ENCODE peak calls at places on chromosomes 4 and X, in five cellular contexts. B, U, L, H and E are unnamed samples.

GRCh38 chrX:15749642-15750610 is 11.9 kb downstream of the CA5B start:
- DNase-seq in H (no peak), B (no peak), L (no peak), U (peak; percentile 31), E (peak; percentile 12)

GRCh38 chr4:37876156-37876555 is 14.7 kb upstream of the TBC1D1 start:
- DNase-seq in L (no peak), H (no peak), U (no peak), B (no peak), E (no peak)

GRCh38 chr4:53541577-53542206 is 49.6 kb downstream of the LNX1 start:
- DNase-seq in L (no peak), H (peak; percentile 17), U (no peak), B (peak; percentile 75), E (no peak)

GRCh38 chr4:113446019-113446418 is 315.5 kb downstream of the CAMK2D start:
- DNase-seq in H (no peak), L (no peak), U (no peak), B (peak; percentile 98), E (no peak)

GRCh38 chr4:121721700-121722099 is 24.9 kb upstream of the ANXA5 start:
- DNase-seq in L (no peak), U (no peak), H (no peak), B (no peak), E (no peak)

GRCh38 chr4:55393461-55394320 is 2.1 kb upstream of the TMEM165 start:
- DNase-seq in U (no peak), L (no peak), H (no peak), B (no peak), E (no peak)

GRCh38 chr4:153212755-153213154 is 8.5 kb downstream of the TRIM2 start:
- DNase-seq in B (peak; percentile 60), U (no peak), H (no peak), L (no peak), E (no peak)

GRCh38 chr4:27398911-27399310 is 538.3 kb downstream of the STIM2 start:
- DNase-seq in B (no peak), H (no peak), U (no peak), L (no peak), E (no peak)

GRCh38 chr4:152246659-152247058 is 289.2 kb downstream of the FBXW7 start:
- DNase-seq in H (no peak), L (no peak), U (no peak), B (no peak), E (no peak)

GRCh38 chr4:145195167-145195952 is 15.0 kb upstream of the OTUD4 start:
- DNase-seq in B (peak; percentile 47), L (no peak), H (peak; percentile 16), U (no peak), E (no peak)

GRCh38 chr4:54229631-54230478 is 762 bp downstream of the PDGFRA start:
- DNase-seq in B (no peak), U (no peak), H (peak; percentile 34), L (no peak), E (no peak)

GRCh38 chrX:13473666-13474516 is 95.5 kb upstream of the EGFL6 start:
- DNase-seq in U (no peak), L (no peak), H (no peak), B (no peak), E (no peak)

GRCh38 chr4:5142726-5143125 is 91.4 kb downstream of the STK32B start:
- DNase-seq in L (no peak), B (peak; percentile 12), U (peak; percentile 66), H (peak; percentile 63), E (no peak)

GRCh38 chrX:18598413-18598812 is 73.5 kb downstream of the RS1 start:
- DNase-seq in H (no peak), L (no peak), U (no peak), B (no peak), E (no peak)

GRCh38 chr4:48071171-48071570 is 54.6 kb downstream of the NIPAL1 start:
- DNase-seq in H (peak; percentile 21), L (no peak), B (peak; percentile 25), U (no peak), E (no peak)

GRCh38 chr4:185128272-185129119 is 14.6 kb upstream of the SLC25A4 start:
- DNase-seq in U (no peak), H (peak; percentile 26), L (no peak), B (peak; percentile 20), E (no peak)

GRCh38 chr4:108030332-108030731 is 40.6 kb downstream of the HADH start:
- DNase-seq in H (peak; percentile 71), U (no peak), L (no peak), B (peak; percentile 63), E (peak; percentile 41)

DNA sequence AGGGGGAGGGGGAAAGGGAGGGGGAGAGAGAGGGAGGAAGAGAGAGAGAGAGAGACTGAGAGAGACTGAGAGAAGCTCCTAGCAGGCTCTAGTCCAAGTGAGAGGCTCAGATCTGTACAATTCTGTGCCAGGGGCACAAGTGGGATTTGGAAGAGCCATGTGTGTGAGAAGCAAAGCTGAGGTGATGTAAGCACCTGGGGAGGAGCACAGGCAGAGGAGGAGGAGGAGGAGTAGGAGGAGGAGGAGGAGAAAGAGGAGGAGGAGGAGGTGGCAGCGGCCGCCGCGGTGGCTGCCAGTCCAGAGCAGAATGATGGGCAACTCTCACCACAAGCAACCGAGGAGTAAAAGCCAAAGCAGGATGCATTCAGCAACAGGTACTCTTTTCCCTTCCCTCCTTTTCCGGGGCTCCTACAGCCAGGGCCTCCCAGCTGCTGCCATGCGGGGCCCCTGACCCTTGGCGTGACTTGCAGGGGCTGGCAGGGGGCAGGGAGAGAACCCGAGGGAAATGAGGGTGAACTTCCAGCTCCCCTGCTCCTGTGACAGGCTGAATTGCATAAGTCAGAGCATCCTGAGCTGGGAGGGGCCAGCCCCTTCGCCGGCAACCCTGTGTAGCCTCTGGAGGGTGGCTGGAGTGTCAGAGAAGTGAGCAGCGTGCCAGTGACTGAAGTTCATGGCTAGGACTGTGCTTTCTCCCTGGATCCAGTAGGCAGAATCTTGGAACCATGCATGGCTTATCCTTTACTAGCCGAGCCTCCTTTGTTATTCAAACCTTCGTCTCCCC is 62.1 kb downstream of the RTL5 start:
- DNase-seq in H (no peak), U (no peak), B (no peak), L (no peak), E (no peak)
- H3K27ac ChIP-seq in H (no peak overlapping the region), U (no peak overlapping the region), B (no peak overlapping the region), L (no peak overlapping the region), E (no peak overlapping the region)

GRCh38 chr4:159137176-159137575 is 34.3 kb downstream of the RAPGEF2 start:
- DNase-seq in L (no peak), U (no peak), B (peak; percentile 7), H (peak; percentile 26), E (no peak)

GRCh38 chr4:159142985-159143384 is 40.1 kb downstream of the RAPGEF2 start:
- DNase-seq in U (no peak), B (no peak), L (no peak), H (no peak), E (no peak)

GRCh38 chr4:159144112-159144694 is 41.3 kb downstream of the RAPGEF2 start:
- DNase-seq in U (no peak), B (no peak), H (no peak), L (no peak), E (no peak)

GRCh38 chr4:159142254-159142653 is 39.4 kb downstream of the RAPGEF2 start:
- DNase-seq in U (no peak), H (no peak), L (no peak), B (peak; percentile 9), E (no peak)

DNA sequence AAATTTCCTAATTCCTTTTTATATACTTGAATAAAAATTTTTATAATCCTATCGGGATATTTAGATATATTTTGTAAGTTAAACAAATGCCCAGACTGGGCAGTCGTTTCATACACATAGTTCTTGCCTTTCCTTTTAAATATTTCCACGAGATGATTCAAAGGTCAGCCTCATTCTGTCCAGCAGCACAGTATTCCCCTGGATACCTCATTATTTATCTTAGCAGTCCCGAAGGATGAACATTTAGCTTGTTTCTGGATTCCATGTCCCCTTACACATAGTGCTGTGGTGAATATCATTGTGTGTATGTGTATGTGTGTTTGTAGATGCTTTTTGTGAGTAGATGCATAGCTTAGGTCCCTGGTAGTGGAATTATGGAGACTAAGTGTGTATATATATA is 38.3 kb downstream of the RAPGEF2 start:
- DNase-seq in L (no peak), B (no peak), U (no peak), H (peak; percentile 10), E (no peak)
- H3K4me1 ChIP-seq in L (no peaks in the 10 kb centered on the region), B (peaks cover under 1% of the 10 kb centered on the region), U (peaks cover 54% of the 10 kb centered on the region), H (peaks cover 9% of the 10 kb centered on the region), E (no peaks in the 10 kb centered on the region)

GRCh38 chrX:119343856-119344255 is 55.3 kb upstream of the SLC25A43 start:
- DNase-seq in U (no peak), L (no peak), B (peak; percentile 9), H (peak; percentile 18), E (no peak)
- H3K27me3 ChIP-seq in U (no peaks in the 10 kb centered on the region), L (no peaks in the 10 kb centered on the region), B (no peaks in the 10 kb centered on the region), H (no peaks in the 10 kb centered on the region), E (no peaks in the 10 kb centered on the region)

GRCh38 chr4:172356002-172356401 is 542.8 kb downstream of the GALNTL6 start:
- DNase-seq in B (no peak), H (no peak), L (no peak), U (no peak), E (no peak)
- H3K27ac ChIP-seq in B (no peak overlapping the region), H (no peak overlapping the region), L (no peak overlapping the region), U (no peak overlapping the region), E (no peak overlapping the region)

GRCh38 chr4:40308528-40309122 is 26.5 kb upstream of the CHRNA9 start:
- DNase-seq in B (no peak), L (no peak), H (no peak), U (no peak), E (no peak)

GRCh38 chr4:40305329-40306193 is 29.6 kb upstream of the CHRNA9 start:
- DNase-seq in B (no peak), U (no peak), H (no peak), L (no peak), E (no peak)

GRCh38 chr4:40307627-40308497 is 27.3 kb upstream of the CHRNA9 start:
- DNase-seq in H (no peak), L (no peak), U (peak; percentile 43), B (no peak), E (peak; percentile 43)

GRCh38 chr4:40306991-40307390 is 28.1 kb upstream of the CHRNA9 start:
- DNase-seq in U (no peak), L (no peak), H (no peak), B (no peak), E (no peak)

DNA sequence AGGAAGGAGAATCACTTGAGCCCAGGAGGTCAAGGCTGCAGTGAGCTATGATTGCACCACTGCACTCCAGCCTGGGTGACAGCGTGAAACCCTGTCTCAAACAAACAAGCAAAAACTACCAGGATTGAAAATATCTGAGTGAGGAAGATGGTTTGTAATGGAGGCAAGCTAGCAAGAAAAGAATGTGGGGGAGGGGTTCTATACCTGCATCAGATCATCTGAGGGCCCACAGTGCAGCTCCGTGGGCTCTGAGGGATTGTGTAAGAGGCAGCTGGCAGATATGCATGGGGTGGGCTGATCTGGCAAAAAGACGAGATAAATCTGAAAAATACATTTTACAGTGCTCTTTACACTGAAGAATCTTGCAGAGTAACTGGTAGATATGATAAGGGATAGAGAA is 28.9 kb upstream of the CHRNA9 start:
- DNase-seq in L (no peak), H (no peak), U (no peak), B (no peak), E (no peak)
- H3K4me1 ChIP-seq in L (no peaks in the 10 kb centered on the region), H (no peaks in the 10 kb centered on the region), U (peaks cover 32% of the 10 kb centered on the region), B (no peaks in the 10 kb centered on the region), E (peaks cover 73% of the 10 kb centered on the region)

GRCh38 chrX:94288972-94289371 is 615.0 kb downstream of the FAM133A start:
- DNase-seq in H (no peak), U (no peak), B (no peak), L (no peak), E (no peak)

GRCh38 chrX:94288325-94288724 is 614.3 kb downstream of the FAM133A start:
- DNase-seq in U (no peak), B (no peak), L (no peak), H (peak; percentile 6), E (no peak)
- H3K27me3 ChIP-seq in U (no peaks in the 10 kb centered on the region), B (peaks cover 2% of the 10 kb centered on the region), L (no peaks in the 10 kb centered on the region), H (no peaks in the 10 kb centered on the region), E (no peaks in the 10 kb centered on the region)